ENCODE peak calls at places on chromosomes 6 and 20, in five cellular contexts. X is hepatic stellate cell, B is H9, J is cardiac fibroblast, V is neural progenitor cell. Z is an unnamed sample.

GRCh38 chr6:38876470-38876869 is 161.4 kb downstream of the DNAH8 start:
- DNase-seq in B (no peak), J (no peak), X (no peak), V (peak), Z (no peak)

GRCh38 chr6:149077208-149077607 is 240.3 kb upstream of the TAB2 start:
- DNase-seq in J (peak), X (no peak), B (no peak), V (no peak), Z (no peak)

GRCh38 chr6:142378138-142378875 is 76.5 kb downstream of the ADGRG6 start:
- DNase-seq in V (no peak), X (no peak), J (peak), B (no peak), Z (peak)

GRCh38 chr6:82862543-82862942 is 203.1 kb downstream of the UBE3D start:
- DNase-seq in X (no peak), J (peak), B (no peak), V (no peak), Z (peak)

GRCh38 chr6:13535306-13535705 is 39.1 kb upstream of the SIRT5 start:
- DNase-seq in V (no peak), B (no peak), J (no peak), X (no peak), Z (no peak)

GRCh38 chr6:136338486-136338885 is 48.8 kb upstream of the BCLAF1 start:
- DNase-seq in V (no peak), B (no peak), X (no peak), J (no peak), Z (peak)

GRCh38 chr6:74631558-74631957 is 574.3 kb downstream of the COL12A1 start:
- DNase-seq in J (peak), B (no peak), V (no peak), X (no peak), Z (peak)

GRCh38 chr6:109059591-109060021 is 35.0 kb downstream of the SESN1 start:
- DNase-seq in X (no peak), J (peak), B (no peak), V (no peak), Z (no peak)

GRCh38 chr6:106916891-106917290 is 57.6 kb downstream of the CD24 start:
- DNase-seq in X (no peak), J (no peak), V (no peak), B (no peak), Z (no peak)

GRCh38 chr20:35093245-35093884 is 758 bp upstream of the TRPC4AP start:
- DNase-seq in V (no peak), J (peak), B (no peak), X (peak), Z (no peak)